ENCODE peak calls at places on chromosome X, in nine cellular contexts. N is upper lobe of left lung, T is left ventricle myocardium inferior, D is aorta, O is uterus, W is MM.1S, E is right cardiac atrium, L is GM23248, S is heart left ventricle. F is an unnamed sample.
A peak's percentile ranks its signal among the peaks of the same experiment; 100 is the strongest.

GRCh38 chrX:43000121-43000520 is 222.2 kb upstream of the PPP1R2C start:
- DNase-seq in T (no peak), S (no peak), D (no peak), W (no peak), N (no peak), L (no peak), E (no peak), O (no peak), F (no peak)

GRCh38 chrX:129665916-129666644 is 11.3 kb upstream of the APLN start:
- DNase-seq in S (no peak), E (no peak), T (no peak), D (peak; percentile 60), N (no peak), L (peak; percentile 83), W (no peak), O (no peak), F (no peak)

GRCh38 chrX:71573591-71573990 is 4.6 kb upstream of the GCNA start:
- DNase-seq in T (no peak), D (no peak), E (no peak), N (no peak), L (no peak), S (no peak), O (no peak), W (no peak), F (no peak)

GRCh38 chrX:7987160-7987992 is 60.2 kb upstream of the PNPLA4 start:
- DNase-seq in N (no peak), W (no peak), D (no peak), O (no peak), E (no peak), T (no peak), L (peak; percentile 22), S (no peak), F (no peak)

GRCh38 chrX:20037182-20037581 is 46.3 kb upstream of the BCLAF3 start:
- DNase-seq in S (no peak), E (no peak), T (no peak), O (no peak), N (no peak), D (no peak), L (no peak), W (no peak), F (peak; percentile 29)

GRCh38 chrX:132612990-132613564 is 124.2 kb upstream of the MBNL3 start:
- DNase-seq in S (peak; percentile 56), E (peak; percentile 71), T (peak; percentile 19), O (peak; percentile 18), N (peak; percentile 42), D (no peak), L (peak; percentile 55), W (peak; percentile 22), F (peak; percentile 30)

GRCh38 chrX:55710701-55711100 is 6.8 kb upstream of the RRAGB start:
- DNase-seq in O (peak; percentile 16), N (no peak), E (no peak), W (no peak), T (no peak), D (peak; percentile 62), S (no peak), L (peak; percentile 63), F (no peak)

GRCh38 chrX:39955621-39956020 is 142.1 kb downstream of the BCOR start:
- DNase-seq in N (no peak), D (no peak), E (no peak), L (no peak), W (no peak), T (no peak), S (no peak), O (no peak), F (no peak)

DNA sequence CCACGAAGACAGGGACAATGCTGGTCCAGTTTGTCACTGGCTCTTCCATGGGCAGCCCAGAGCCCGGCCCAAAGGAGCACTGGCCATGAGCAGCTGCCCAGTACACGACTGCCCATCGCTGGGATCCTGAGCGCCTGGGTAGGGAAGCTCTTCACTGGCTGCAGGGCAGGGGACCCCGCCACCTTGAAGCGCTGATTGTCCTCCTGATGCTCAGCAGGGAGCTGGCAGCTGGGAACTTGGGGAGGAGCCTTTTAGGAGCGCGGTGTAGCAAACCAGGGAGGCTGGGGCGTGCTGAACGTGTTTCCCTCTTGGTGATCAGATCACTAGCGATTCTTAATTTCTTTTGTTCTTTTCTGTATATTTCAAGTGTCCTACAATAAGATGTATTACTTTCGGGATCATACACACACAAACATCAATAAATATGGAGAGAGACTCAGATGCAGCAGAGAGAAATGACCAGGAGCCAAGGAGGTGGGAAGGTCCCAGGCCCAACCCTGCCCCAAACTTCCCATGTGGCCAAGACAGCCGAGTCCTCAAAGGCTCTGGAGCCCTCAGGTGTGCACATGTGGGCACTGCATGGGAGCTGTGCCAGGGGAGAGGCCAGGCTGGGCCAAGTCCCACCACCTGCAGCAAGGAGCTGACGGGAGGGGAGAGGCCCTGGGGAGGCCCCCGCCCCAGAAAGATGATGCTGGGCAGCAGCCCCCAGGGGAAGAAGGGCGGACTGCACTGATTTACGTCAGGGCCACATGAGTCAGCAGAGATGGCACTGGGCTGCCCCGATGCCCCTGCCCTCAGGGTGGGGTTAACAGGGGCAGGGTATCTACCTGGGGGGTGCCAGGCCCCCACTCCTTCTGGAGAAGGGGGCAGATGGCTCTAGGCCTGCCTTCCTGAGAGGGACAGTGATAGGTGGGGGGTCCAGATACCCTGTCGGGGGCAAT is 1.6 kb downstream of the L1CAM start:
- DNase-seq in T (no peak), N (no peak), L (no peak), O (no peak), E (no peak), W (no peak), D (no peak), S (peak; percentile 12), F (no peak)
- H3K4me3 ChIP-seq in T (peak overlapping the region; percentile 48), N (no peak overlapping the region), L (no peak overlapping the region), O (no peak overlapping the region), E (no peak overlapping the region), W (no peak overlapping the region), D (no peak overlapping the region), S (no peak overlapping the region), F (no peak overlapping the region)

DNA sequence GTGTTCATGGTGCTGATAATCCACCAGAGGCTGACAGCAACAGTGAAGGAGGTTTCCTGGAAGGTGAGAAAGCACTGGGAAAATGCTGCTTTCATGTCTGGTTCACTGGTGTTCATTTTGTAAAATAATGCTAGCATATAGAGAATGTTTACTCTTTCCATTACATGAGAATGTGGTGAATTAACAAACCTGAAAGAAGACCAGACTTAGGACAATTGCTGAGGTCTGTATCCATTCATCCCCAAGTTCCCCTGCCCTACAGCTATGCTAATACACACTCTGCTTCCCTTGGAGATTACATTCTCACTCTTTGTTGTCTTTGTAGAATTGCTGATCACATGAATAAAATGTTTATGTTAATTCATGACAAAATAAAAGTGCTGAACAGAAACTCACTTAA is 99.6 kb downstream of the ARHGAP6 start:
- DNase-seq in E (no peak), O (no peak), W (no peak), L (no peak), S (no peak), N (no peak), D (no peak), T (no peak), F (no peak)
- H3K27ac ChIP-seq in E (no peak overlapping the region), O (no peak overlapping the region), W (no peak overlapping the region), L (no peak overlapping the region), S (no peak overlapping the region), N (no peak overlapping the region), D (no peak overlapping the region), T (no peak overlapping the region), F (no peak overlapping the region)

GRCh38 chrX:150870487-150871340 is 27.8 kb downstream of the CD99L2 start:
- DNase-seq in N (no peak), D (no peak), L (no peak), E (no peak), T (no peak), W (no peak), S (no peak), O (no peak), F (no peak)

GRCh38 chrX:150869450-150869849 is 29.0 kb downstream of the CD99L2 start:
- DNase-seq in T (peak; percentile 21), W (no peak), L (peak; percentile 6), D (no peak), E (no peak), N (peak; percentile 36), O (no peak), S (peak; percentile 39), F (peak; percentile 5)

GRCh38 chrX:150872773-150873336 is 25.6 kb downstream of the CD99L2 start:
- DNase-seq in W (no peak), D (no peak), S (no peak), T (no peak), O (no peak), E (no peak), L (no peak), N (no peak), F (no peak)

GRCh38 chrX:150870059-150870458 is 28.4 kb downstream of the CD99L2 start:
- DNase-seq in N (no peak), E (no peak), O (no peak), L (peak; percentile 2), D (no peak), S (no peak), T (no peak), W (no peak), F (no peak)

DNA sequence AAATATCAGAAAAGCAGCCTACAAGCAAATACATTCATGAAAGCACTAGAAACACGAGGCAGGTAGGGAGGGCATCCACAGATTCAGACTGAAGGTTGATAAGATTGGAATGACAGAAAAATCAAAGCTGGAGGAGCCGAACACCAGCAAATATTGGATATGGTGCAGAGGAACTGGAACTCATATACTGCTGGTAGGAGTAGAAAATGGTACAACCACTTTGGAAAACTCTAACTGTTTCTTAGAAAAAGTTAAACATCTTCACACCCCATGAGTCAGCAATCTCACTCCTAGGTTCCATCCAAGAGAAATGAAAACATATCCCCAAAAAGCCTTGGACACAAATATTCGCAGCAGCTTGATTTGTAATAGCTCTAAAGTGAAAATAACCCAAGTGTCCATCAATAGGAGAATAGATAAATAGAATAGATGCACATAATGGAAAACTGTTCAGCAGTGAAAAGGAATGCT is 27.1 kb downstream of the CD99L2 start:
- DNase-seq in E (no peak), W (no peak), T (no peak), O (no peak), L (no peak), S (no peak), N (no peak), D (no peak), F (no peak)
- H3K4me3 ChIP-seq in E (no peak overlapping the region), W (peak overlapping the region; percentile 5), T (no peak overlapping the region), O (no peak overlapping the region), L (no peak overlapping the region), S (no peak overlapping the region), N (no peak overlapping the region), D (no peak overlapping the region), F (no peak overlapping the region)

GRCh38 chrX:119552508-119552907 is 12.7 kb downstream of the STEEP1 start:
- DNase-seq in S (no peak), O (no peak), D (no peak), E (no peak), N (no peak), L (peak; percentile 52), T (no peak), W (no peak), F (no peak)

DNA sequence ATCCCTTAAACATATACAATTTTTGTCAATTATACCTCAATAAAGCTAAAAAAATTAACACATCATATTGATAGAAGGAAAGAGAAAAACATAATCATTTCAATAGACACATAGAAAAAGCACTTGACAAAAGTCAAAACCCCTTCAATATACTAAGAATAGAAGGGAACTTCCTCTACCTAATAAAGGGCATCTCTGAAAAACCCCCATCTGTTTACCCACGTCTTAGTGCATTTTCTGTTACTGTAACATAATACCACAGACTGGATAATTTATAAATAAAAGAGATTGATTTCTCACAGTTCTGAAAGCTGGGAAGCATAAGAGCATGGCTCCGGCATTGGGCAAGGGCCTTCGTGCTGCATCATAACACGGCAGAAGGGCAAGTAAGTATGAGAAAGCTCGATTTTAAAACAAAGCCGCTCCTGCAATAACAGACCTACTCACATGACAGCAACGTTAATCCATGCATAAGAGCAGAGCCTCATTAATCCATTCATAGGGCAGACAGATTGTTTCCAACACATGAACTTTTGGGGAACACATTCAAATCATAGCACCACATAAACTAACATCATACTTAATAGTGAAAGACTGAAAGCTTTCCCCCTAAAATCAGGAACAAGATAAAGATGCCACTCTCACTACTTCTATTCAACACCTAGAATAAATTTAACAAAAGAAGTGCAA is 15.7 kb downstream of the STEEP1 start:
- DNase-seq in L (no peak), D (no peak), W (no peak), E (no peak), S (no peak), T (no peak), O (no peak), N (no peak), F (no peak)
- H3K27ac ChIP-seq in L (no peak overlapping the region), D (no peak overlapping the region), W (no peak overlapping the region), E (no peak overlapping the region), S (no peak overlapping the region), T (no peak overlapping the region), O (no peak overlapping the region), N (no peak overlapping the region), F (no peak overlapping the region)

F was measured in small intestine.